ENCODE peak calls at places on chromosome 15, in six cellular contexts. E is sigmoid colon; V is mammary epithelial cell; T is neural progenitor cell; K is CD4-positive, CD25-positive, alpha-beta regulatory T cell; M is left lung. N is an unnamed sample. For H3K4me1, the result is how much of the 10 kb centered on the place peaks cover.

GRCh38 chr15:40493089-40493840 is 22.5 kb downstream of the CHST14 start:
- DNase-seq in E (no peak), V (peak), T (no peak), K (peak), M (no peak), N (peak)

GRCh38 chr15:40926659-40927496 is 2.3 kb upstream of the DLL4 start:
- DNase-seq in E (no peak), V (no peak), T (no peak), K (no peak), M (peak), N (no peak)

GRCh38 chr15:90885432-90886290 is 1.4 kb downstream of the FES start:
- DNase-seq in E (peak), V (no peak), T (peak), K (peak), M (peak), N (no peak)

GRCh38 chr15:67130166-67130565 is 64.8 kb downstream of the SMAD3 start:
- DNase-seq in E (peak), V (no peak), T (no peak), K (no peak), M (no peak), N (no peak)

GRCh38 chr15:58528197-58528870 is 96.5 kb downstream of the LIPC start:
- DNase-seq in E (no peak), V (no peak), T (no peak), K (no peak), M (no peak), N (no peak)

GRCh38 chr15:80160570-80161156 is 7.9 kb downstream of the FAH start:
- DNase-seq in E (peak), V (peak), T (no peak), K (peak), M (peak), N (peak)

GRCh38 chr15:87213646-87214045 is 1042.9 kb downstream of the NTRK3 start:
- DNase-seq in E (no peak), V (no peak), T (peak), K (no peak), M (no peak), N (no peak)

GRCh38 chr15:95405447-95405846 is 925.1 kb upstream of the NR2F2 start:
- DNase-seq in E (no peak), V (no peak), T (no peak), K (no peak), M (no peak), N (no peak)

GRCh38 chr15:36313021-36313420 is 266.4 kb upstream of the CDIN1 start:
- DNase-seq in E (no peak), V (peak), T (no peak), K (no peak), M (no peak), N (no peak)

GRCh38 chr15:38609097-38609738 is 44.6 kb upstream of the RASGRP1 start:
- DNase-seq in E (no peak), V (no peak), T (no peak), K (peak), M (no peak), N (no peak)

GRCh38 chr15:28919201-28919627 is 33.4 kb downstream of the APBA2 start:
- DNase-seq in E (peak), V (no peak), T (no peak), K (peak), M (peak), N (no peak)

GRCh38 chr15:64134322-64134829 is 17.2 kb upstream of the SNX22 start:
- DNase-seq in E (peak), V (no peak), T (no peak), K (no peak), M (peak), N (no peak)

GRCh38 chr15:37134699-37135131 is 34.4 kb upstream of the MEIS2 start:
- DNase-seq in E (no peak), V (peak), T (peak), K (peak), M (no peak), N (no peak)

GRCh38 chr15:35023794-35024193 is 35.7 kb upstream of the ZNF770 start:
- DNase-seq in E (no peak), V (peak), T (no peak), K (no peak), M (no peak), N (no peak)

GRCh38 chr15:76340802-76341365 is 4.3 kb downstream of the ISL2 start:
- DNase-seq in E (no peak), V (no peak), T (peak), K (peak), M (peak), N (no peak)

GRCh38 chr15:98324341-98324970 is 323.9 kb upstream of the IGF1R start:
- DNase-seq in E (no peak), V (peak), T (no peak), K (no peak), M (no peak), N (no peak)

GRCh38 chr15:26028086-26028740 is 165.1 kb upstream of the ATP10A start:
- DNase-seq in E (no peak), V (no peak), T (no peak), K (no peak), M (no peak), N (no peak)

GRCh38 chr15:101841656-101842055 is 29.7 kb downstream of the OR4F15 start:
- DNase-seq in E (no peak), V (no peak), T (peak), K (no peak), M (no peak), N (no peak)

GRCh38 chr15:96330064-96330449 is 443 bp upstream of the NR2F2 start:
- DNase-seq in E (peak), V (peak), T (no peak), K (peak), M (peak), N (no peak)

GRCh38 chr15:67892559-67893377 is 52.9 kb upstream of the RNU6-1 start:
- DNase-seq in E (peak), V (no peak), T (no peak), K (no peak), M (no peak), N (no peak)

GRCh38 chr15:90497912-90498311 is 31.8 kb upstream of the CRTC3 start:
- DNase-seq in E (no peak), V (no peak), T (no peak), K (no peak), M (no peak), N (no peak)

GRCh38 chr15:59317211-59317610 is 55.5 kb downstream of the MYO1E start:
- DNase-seq in E (no peak), V (peak), T (no peak), K (no peak), M (no peak), N (no peak)

GRCh38 chr15:92074646-92075045 is 221.1 kb downstream of the SLCO3A1 start:
- DNase-seq in E (no peak), V (peak), T (no peak), K (no peak), M (peak), N (no peak)

GRCh38 chr15:77974098-77974414 is 103.5 kb downstream of the TBC1D2B start:
- DNase-seq in E (peak), V (no peak), T (no peak), K (no peak), M (no peak), N (no peak)

GRCh38 chr15:32670624-32671022 is 29.1 kb downstream of the SCG5 start:
- DNase-seq in E (no peak), V (no peak), T (no peak), K (no peak), M (no peak), N (no peak)
- H3K4me1 ChIP-seq in E (under half), V (under half), T (under half), K (under half), M (under half), N (under half)

GRCh38 chr15:99722406-99722805 is 10.8 kb downstream of the LYSMD4 start:
- DNase-seq in E (no peak), V (no peak), T (no peak), K (no peak), M (no peak), N (no peak)
- H3K27ac ChIP-seq in E (no peak), V (no peak), T (no peak), K (no peak), M (no peak), N (no peak)

GRCh38 chr15:85691350-85692240 is 103.1 kb downstream of the KLHL25 start:
- DNase-seq in E (no peak), V (no peak), T (peak), K (peak), M (no peak), N (no peak)

GRCh38 chr15:85689729-85690128 is 105.0 kb downstream of the KLHL25 start:
- DNase-seq in E (no peak), V (no peak), T (peak), K (peak), M (no peak), N (no peak)

GRCh38 chr15:85688703-85689102 is 106.0 kb downstream of the KLHL25 start:
- DNase-seq in E (no peak), V (no peak), T (no peak), K (peak), M (no peak), N (no peak)

GRCh38 chr15:85692873-85693272 is 101.9 kb downstream of the KLHL25 start:
- DNase-seq in E (no peak), V (no peak), T (no peak), K (peak), M (no peak), N (no peak)

GRCh38 chr15:85690546-85691226 is 104.0 kb downstream of the KLHL25 start:
- DNase-seq in E (no peak), V (no peak), T (no peak), K (peak), M (no peak), N (no peak)
- H3K4me3 ChIP-seq in E (peak), V (no peak), T (peak), K (peak), M (no peak), N (no peak)

DNA sequence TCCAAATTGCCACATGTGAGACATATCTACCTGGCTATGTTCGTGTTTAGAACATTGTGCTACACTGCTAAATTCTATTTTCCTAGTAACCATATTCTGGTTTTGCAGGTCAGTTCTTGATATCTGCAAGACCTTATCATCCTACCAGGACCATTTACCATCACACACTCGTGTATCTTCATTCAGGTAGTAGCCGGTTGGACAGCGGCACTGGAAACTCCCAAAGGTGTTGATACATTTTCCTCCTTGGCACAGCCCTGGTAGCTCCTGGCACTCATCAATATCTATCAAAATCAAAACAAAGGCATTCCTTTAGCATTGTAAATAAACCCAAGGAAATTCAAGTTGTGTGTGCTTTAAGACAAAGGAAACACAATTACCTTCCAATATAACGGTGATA is 134.2 kb downstream of the DUT start:
- DNase-seq in E (no peak), V (no peak), T (no peak), K (no peak), M (no peak), N (no peak)
- H3K4me1 ChIP-seq in E (under half), V (under half), T (under half), K (under half), M (under half), N (under half)

DNA sequence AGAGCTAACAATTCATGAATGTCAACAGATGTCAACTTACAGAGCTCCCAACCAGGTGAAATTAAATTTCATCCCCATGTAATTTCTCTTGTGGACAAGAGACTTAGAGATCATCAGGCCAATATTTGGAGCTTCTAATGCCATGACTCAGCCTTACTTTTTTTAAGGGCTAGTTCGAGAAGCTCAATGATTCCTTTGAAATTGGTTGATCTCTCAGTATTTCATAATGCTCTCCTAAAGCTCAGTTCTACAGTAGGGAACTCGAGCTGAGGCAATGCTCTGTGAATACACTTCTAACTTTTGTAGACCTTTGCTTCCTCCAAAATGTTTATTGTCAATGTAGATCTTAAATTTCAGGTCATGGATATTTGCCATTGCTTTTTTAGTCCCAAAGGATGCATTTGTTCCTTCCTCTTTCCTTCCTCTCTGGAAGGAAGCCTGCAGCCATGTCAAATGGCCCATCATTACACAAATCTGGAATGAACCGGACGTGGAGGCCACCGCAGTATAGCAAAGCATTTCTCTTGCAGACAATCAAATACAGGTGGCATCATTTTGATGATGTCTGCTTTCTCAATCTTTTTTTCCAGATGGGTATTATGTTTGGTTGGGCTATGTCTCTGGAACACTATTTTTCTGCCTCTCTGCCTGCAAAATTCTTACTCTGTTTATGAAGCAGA is 28.3 kb downstream of the STARD5 start:
- DNase-seq in E (no peak), V (no peak), T (no peak), K (peak), M (no peak), N (no peak)
- H3K27ac ChIP-seq in E (no peak), V (no peak), T (no peak), K (peak), M (peak), N (no peak)

GRCh38 chr15:85582076-85582718 is 201.8 kb downstream of the AKAP13 start:
- DNase-seq in E (no peak), V (no peak), T (no peak), K (peak), M (no peak), N (no peak)
- H3K4me3 ChIP-seq in E (peak), V (no peak), T (no peak), K (peak), M (peak), N (no peak)

GRCh38 chr15:62497356-62497755 is 332.3 kb upstream of the C2CD4B start:
- DNase-seq in E (no peak), V (no peak), T (no peak), K (no peak), M (no peak), N (no peak)

GRCh38 chr15:62494144-62494543 is 329.1 kb upstream of the C2CD4B start:
- DNase-seq in E (no peak), V (no peak), T (peak), K (no peak), M (no peak), N (no peak)

GRCh38 chr15:62495670-62496328 is 330.7 kb upstream of the C2CD4B start:
- DNase-seq in E (peak), V (peak), T (no peak), K (no peak), M (no peak), N (peak)

GRCh38 chr15:62491642-62492041 is 326.6 kb upstream of the C2CD4B start:
- DNase-seq in E (no peak), V (no peak), T (no peak), K (no peak), M (no peak), N (no peak)

DNA sequence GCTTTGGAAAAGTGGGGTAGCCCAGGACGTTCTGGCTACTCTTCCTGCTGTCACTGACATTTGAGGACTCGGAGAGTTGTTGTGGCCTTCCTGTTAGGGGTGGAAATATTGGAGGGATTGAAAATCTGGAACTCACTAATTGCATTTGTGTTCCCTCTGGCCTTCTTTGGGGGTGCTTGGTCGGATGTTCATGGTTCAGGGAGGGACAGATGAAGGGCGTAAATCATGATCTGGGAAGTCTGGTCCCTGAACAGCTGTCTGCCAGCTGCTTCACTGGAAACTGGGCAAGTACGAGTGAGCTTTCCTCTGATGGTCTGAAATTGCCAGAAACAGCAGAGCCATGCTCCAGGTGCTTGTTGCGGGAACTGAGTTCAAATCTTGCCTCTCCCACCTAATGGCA is 327.8 kb upstream of the C2CD4B start:
- DNase-seq in E (no peak), V (no peak), T (no peak), K (no peak), M (no peak), N (no peak)
- H3K4me1 ChIP-seq in E (under half), V (under half), T (under half), K (under half), M (under half), N (under half)

DNA sequence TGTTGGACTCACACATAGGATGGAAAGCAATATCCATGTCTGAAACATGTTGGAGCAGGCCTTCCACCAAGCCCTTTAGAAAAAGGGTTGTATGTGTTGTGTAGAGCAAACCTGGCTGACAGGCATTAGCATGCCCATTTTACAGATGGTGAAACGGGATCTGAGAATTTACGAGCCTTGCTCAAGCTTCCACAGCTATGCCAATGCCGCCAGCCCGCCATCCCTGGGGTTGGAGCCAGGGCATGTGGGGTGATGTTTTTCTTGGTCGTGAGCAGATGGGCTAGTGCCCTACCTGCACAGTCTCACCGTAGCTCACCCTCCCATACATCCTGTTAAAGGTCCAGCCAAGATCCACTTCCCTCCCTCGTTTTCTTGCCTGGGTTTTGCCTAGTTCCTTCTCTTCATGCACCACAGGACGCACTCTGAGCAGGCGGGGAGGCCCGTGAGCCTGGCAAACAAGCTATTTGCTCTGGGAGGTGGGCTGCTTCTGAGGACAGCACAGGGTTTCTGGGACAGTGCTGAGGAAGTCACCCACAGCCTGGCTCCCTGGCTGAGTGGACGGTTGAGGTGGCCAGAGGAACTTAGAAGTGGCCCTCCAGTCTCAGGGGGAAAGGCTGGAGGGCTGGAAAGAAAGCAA is 97.6 kb upstream of the TLE3 start:
- DNase-seq in E (peak), V (peak), T (no peak), K (no peak), M (no peak), N (no peak)
- H3K27ac ChIP-seq in E (peak), V (peak), T (no peak), K (no peak), M (no peak), N (peak)